ENCODE peak calls at places on chromosome 1, in ten cellular contexts. One of them, this sample, is unnamed.
A peak's percentile ranks its signal among the peaks of the same experiment; 100 is the strongest.

GRCh38 chr1:236167154-236167553 is 24.8 kb downstream of the GPR137B start:
- DNase-seq in stimulated activated CD4-positive, alpha-beta T cell treated with anti-CD3 and anti-CD28 coated beads, Interleukin-2, amount 100 ng/mL, for 48 hours: no peak
- DNase-seq in psoas muscle: no peak
- DNase-seq in RCC 7860: no peak
- DNase-seq in AG09319: no peak
- DNase-seq in tibial nerve: no peak
- DNase-seq in KG1: no peak
- DNase-seq in neural crest cell: no peak
- DNase-seq in activated CD8-positive, alpha-beta memory T cell treated with anti-CD3 and anti-CD28 coated beads, Interleukin-2, amount 50 U/mL, for 4 hours: no peak
- DNase-seq in neural progenitor cell: no peak
- DNase-seq in this sample: no peak

GRCh38 chr1:95650631-95651030 is 416.6 kb downstream of the RWDD3 start:
- DNase-seq in stimulated activated CD4-positive, alpha-beta T cell treated with anti-CD3 and anti-CD28 coated beads, Interleukin-2, amount 100 ng/mL, for 48 hours: no peak
- DNase-seq in psoas muscle: no peak
- DNase-seq in RCC 7860: no peak
- DNase-seq in AG09319: no peak
- DNase-seq in tibial nerve: no peak
- DNase-seq in KG1: no peak
- DNase-seq in neural crest cell: no peak
- DNase-seq in activated CD8-positive, alpha-beta memory T cell treated with anti-CD3 and anti-CD28 coated beads, Interleukin-2, amount 50 U/mL, for 4 hours: no peak
- DNase-seq in neural progenitor cell: no peak
- DNase-seq in this sample: no peak

GRCh38 chr1:1361982-1362423 is 3.6 kb upstream of the MXRA8 start:
- DNase-seq in stimulated activated CD4-positive, alpha-beta T cell treated with anti-CD3 and anti-CD28 coated beads, Interleukin-2, amount 100 ng/mL, for 48 hours: no peak
- DNase-seq in psoas muscle: peak; percentile 78
- DNase-seq in RCC 7860: no peak
- DNase-seq in AG09319: peak; percentile 67
- DNase-seq in tibial nerve: no peak
- DNase-seq in KG1: no peak
- DNase-seq in neural crest cell: no peak
- DNase-seq in activated CD8-positive, alpha-beta memory T cell treated with anti-CD3 and anti-CD28 coated beads, Interleukin-2, amount 50 U/mL, for 4 hours: no peak
- DNase-seq in neural progenitor cell: no peak
- DNase-seq in this sample: peak; percentile 63

GRCh38 chr1:215166886-215167285 is 84.3 kb downstream of the KCNK2 start:
- DNase-seq in stimulated activated CD4-positive, alpha-beta T cell treated with anti-CD3 and anti-CD28 coated beads, Interleukin-2, amount 100 ng/mL, for 48 hours: no peak
- DNase-seq in psoas muscle: no peak
- DNase-seq in RCC 7860: no peak
- DNase-seq in AG09319: no peak
- DNase-seq in tibial nerve: no peak
- DNase-seq in KG1: no peak
- DNase-seq in neural crest cell: no peak
- DNase-seq in activated CD8-positive, alpha-beta memory T cell treated with anti-CD3 and anti-CD28 coated beads, Interleukin-2, amount 50 U/mL, for 4 hours: no peak
- DNase-seq in neural progenitor cell: no peak
- DNase-seq in this sample: no peak

GRCh38 chr1:55010887-55011217 is 12.1 kb downstream of the BSND start:
- DNase-seq in stimulated activated CD4-positive, alpha-beta T cell treated with anti-CD3 and anti-CD28 coated beads, Interleukin-2, amount 100 ng/mL, for 48 hours: no peak
- DNase-seq in psoas muscle: no peak
- DNase-seq in RCC 7860: no peak
- DNase-seq in AG09319: no peak
- DNase-seq in tibial nerve: no peak
- DNase-seq in KG1: no peak
- DNase-seq in neural crest cell: no peak
- DNase-seq in activated CD8-positive, alpha-beta memory T cell treated with anti-CD3 and anti-CD28 coated beads, Interleukin-2, amount 50 U/mL, for 4 hours: no peak
- DNase-seq in neural progenitor cell: no peak
- DNase-seq in this sample: no peak

GRCh38 chr1:179550753-179551682 is 24.7 kb downstream of the NPHS2 start:
- DNase-seq in stimulated activated CD4-positive, alpha-beta T cell treated with anti-CD3 and anti-CD28 coated beads, Interleukin-2, amount 100 ng/mL, for 48 hours: no peak
- DNase-seq in psoas muscle: no peak
- DNase-seq in RCC 7860: peak; percentile 57
- DNase-seq in AG09319: no peak
- DNase-seq in tibial nerve: no peak
- DNase-seq in KG1: no peak
- DNase-seq in neural crest cell: no peak
- DNase-seq in activated CD8-positive, alpha-beta memory T cell treated with anti-CD3 and anti-CD28 coated beads, Interleukin-2, amount 50 U/mL, for 4 hours: no peak
- DNase-seq in neural progenitor cell: no peak
- DNase-seq in this sample: no peak

GRCh38 chr1:11473635-11474034 is 5.3 kb upstream of the DISP3 start:
- DNase-seq in stimulated activated CD4-positive, alpha-beta T cell treated with anti-CD3 and anti-CD28 coated beads, Interleukin-2, amount 100 ng/mL, for 48 hours: peak; percentile 7
- DNase-seq in psoas muscle: no peak
- DNase-seq in RCC 7860: no peak
- DNase-seq in AG09319: no peak
- DNase-seq in tibial nerve: no peak
- DNase-seq in KG1: no peak
- DNase-seq in neural crest cell: peak; percentile 62
- DNase-seq in activated CD8-positive, alpha-beta memory T cell treated with anti-CD3 and anti-CD28 coated beads, Interleukin-2, amount 50 U/mL, for 4 hours: no peak
- DNase-seq in neural progenitor cell: peak; percentile 85
- DNase-seq in this sample: no peak

GRCh38 chr1:11714831-11715574 is 20.9 kb upstream of the AGTRAP start:
- DNase-seq in stimulated activated CD4-positive, alpha-beta T cell treated with anti-CD3 and anti-CD28 coated beads, Interleukin-2, amount 100 ng/mL, for 48 hours: no peak
- DNase-seq in psoas muscle: no peak
- DNase-seq in RCC 7860: no peak
- DNase-seq in AG09319: no peak
- DNase-seq in tibial nerve: no peak
- DNase-seq in KG1: no peak
- DNase-seq in neural crest cell: no peak
- DNase-seq in activated CD8-positive, alpha-beta memory T cell treated with anti-CD3 and anti-CD28 coated beads, Interleukin-2, amount 50 U/mL, for 4 hours: no peak
- DNase-seq in neural progenitor cell: no peak
- DNase-seq in this sample: no peak

GRCh38 chr1:243903904-243904303 is 53.9 kb upstream of the AKT3 start:
- DNase-seq in stimulated activated CD4-positive, alpha-beta T cell treated with anti-CD3 and anti-CD28 coated beads, Interleukin-2, amount 100 ng/mL, for 48 hours: no peak
- DNase-seq in psoas muscle: no peak
- DNase-seq in RCC 7860: no peak
- DNase-seq in AG09319: no peak
- DNase-seq in tibial nerve: no peak
- DNase-seq in KG1: no peak
- DNase-seq in neural crest cell: no peak
- DNase-seq in activated CD8-positive, alpha-beta memory T cell treated with anti-CD3 and anti-CD28 coated beads, Interleukin-2, amount 50 U/mL, for 4 hours: no peak
- DNase-seq in neural progenitor cell: peak; percentile 23
- DNase-seq in this sample: no peak

GRCh38 chr1:220076861-220077762 is 12.5 kb downstream of the BPNT1 start:
- DNase-seq in stimulated activated CD4-positive, alpha-beta T cell treated with anti-CD3 and anti-CD28 coated beads, Interleukin-2, amount 100 ng/mL, for 48 hours: no peak
- DNase-seq in psoas muscle: no peak
- DNase-seq in RCC 7860: no peak
- DNase-seq in AG09319: no peak
- DNase-seq in tibial nerve: no peak
- DNase-seq in KG1: no peak
- DNase-seq in neural crest cell: no peak
- DNase-seq in activated CD8-positive, alpha-beta memory T cell treated with anti-CD3 and anti-CD28 coated beads, Interleukin-2, amount 50 U/mL, for 4 hours: no peak
- DNase-seq in neural progenitor cell: no peak
- DNase-seq in this sample: no peak

GRCh38 chr1:221274373-221274772 is 395.1 kb downstream of the HLX start:
- DNase-seq in stimulated activated CD4-positive, alpha-beta T cell treated with anti-CD3 and anti-CD28 coated beads, Interleukin-2, amount 100 ng/mL, for 48 hours: no peak
- DNase-seq in psoas muscle: no peak
- DNase-seq in RCC 7860: no peak
- DNase-seq in AG09319: no peak
- DNase-seq in tibial nerve: no peak
- DNase-seq in KG1: no peak
- DNase-seq in neural crest cell: no peak
- DNase-seq in activated CD8-positive, alpha-beta memory T cell treated with anti-CD3 and anti-CD28 coated beads, Interleukin-2, amount 50 U/mL, for 4 hours: no peak
- DNase-seq in neural progenitor cell: peak; percentile 72
- DNase-seq in this sample: no peak

GRCh38 chr1:105636052-105636451 is 1420.4 kb upstream of the PRMT6 start:
- DNase-seq in stimulated activated CD4-positive, alpha-beta T cell treated with anti-CD3 and anti-CD28 coated beads, Interleukin-2, amount 100 ng/mL, for 48 hours: no peak
- DNase-seq in psoas muscle: no peak
- DNase-seq in RCC 7860: no peak
- DNase-seq in AG09319: no peak
- DNase-seq in tibial nerve: no peak
- DNase-seq in KG1: no peak
- DNase-seq in neural crest cell: no peak
- DNase-seq in activated CD8-positive, alpha-beta memory T cell treated with anti-CD3 and anti-CD28 coated beads, Interleukin-2, amount 50 U/mL, for 4 hours: no peak
- DNase-seq in neural progenitor cell: peak; percentile 13
- DNase-seq in this sample: no peak

GRCh38 chr1:4307468-4307845 is 347.0 kb upstream of the AJAP1 start:
- DNase-seq in stimulated activated CD4-positive, alpha-beta T cell treated with anti-CD3 and anti-CD28 coated beads, Interleukin-2, amount 100 ng/mL, for 48 hours: no peak
- DNase-seq in psoas muscle: no peak
- DNase-seq in RCC 7860: no peak
- DNase-seq in AG09319: no peak
- DNase-seq in tibial nerve: no peak
- DNase-seq in KG1: no peak
- DNase-seq in neural crest cell: no peak
- DNase-seq in activated CD8-positive, alpha-beta memory T cell treated with anti-CD3 and anti-CD28 coated beads, Interleukin-2, amount 50 U/mL, for 4 hours: no peak
- DNase-seq in neural progenitor cell: no peak
- DNase-seq in this sample: no peak

GRCh38 chr1:229046251-229046853 is 224.6 kb upstream of the RAB4A start:
- DNase-seq in stimulated activated CD4-positive, alpha-beta T cell treated with anti-CD3 and anti-CD28 coated beads, Interleukin-2, amount 100 ng/mL, for 48 hours: no peak
- DNase-seq in psoas muscle: no peak
- DNase-seq in RCC 7860: no peak
- DNase-seq in AG09319: no peak
- DNase-seq in tibial nerve: no peak
- DNase-seq in KG1: no peak
- DNase-seq in neural crest cell: no peak
- DNase-seq in activated CD8-positive, alpha-beta memory T cell treated with anti-CD3 and anti-CD28 coated beads, Interleukin-2, amount 50 U/mL, for 4 hours: no peak
- DNase-seq in neural progenitor cell: no peak
- DNase-seq in this sample: no peak

GRCh38 chr1:9630331-9631081 is 21.0 kb upstream of the PIK3CD start:
- DNase-seq in stimulated activated CD4-positive, alpha-beta T cell treated with anti-CD3 and anti-CD28 coated beads, Interleukin-2, amount 100 ng/mL, for 48 hours: no peak
- DNase-seq in psoas muscle: no peak
- DNase-seq in RCC 7860: no peak
- DNase-seq in AG09319: no peak
- DNase-seq in tibial nerve: no peak
- DNase-seq in KG1: no peak
- DNase-seq in neural crest cell: no peak
- DNase-seq in activated CD8-positive, alpha-beta memory T cell treated with anti-CD3 and anti-CD28 coated beads, Interleukin-2, amount 50 U/mL, for 4 hours: no peak
- DNase-seq in neural progenitor cell: no peak
- DNase-seq in this sample: no peak

GRCh38 chr1:156291226-156292061 is 4.0 kb downstream of the GLMP start:
- DNase-seq in stimulated activated CD4-positive, alpha-beta T cell treated with anti-CD3 and anti-CD28 coated beads, Interleukin-2, amount 100 ng/mL, for 48 hours: no peak
- DNase-seq in psoas muscle: peak; percentile 92
- DNase-seq in RCC 7860: no peak
- DNase-seq in AG09319: peak; percentile 50
- DNase-seq in tibial nerve: peak; percentile 87
- DNase-seq in KG1: no peak
- DNase-seq in neural crest cell: peak; percentile 76
- DNase-seq in activated CD8-positive, alpha-beta memory T cell treated with anti-CD3 and anti-CD28 coated beads, Interleukin-2, amount 50 U/mL, for 4 hours: no peak
- DNase-seq in neural progenitor cell: peak; percentile 92
- DNase-seq in this sample: peak; percentile 90

GRCh38 chr1:153793973-153794615 is 18.9 kb downstream of the SLC27A3 start:
- DNase-seq in stimulated activated CD4-positive, alpha-beta T cell treated with anti-CD3 and anti-CD28 coated beads, Interleukin-2, amount 100 ng/mL, for 48 hours: no peak
- DNase-seq in psoas muscle: peak; percentile 36
- DNase-seq in RCC 7860: no peak
- DNase-seq in AG09319: no peak
- DNase-seq in tibial nerve: no peak
- DNase-seq in KG1: no peak
- DNase-seq in neural crest cell: no peak
- DNase-seq in activated CD8-positive, alpha-beta memory T cell treated with anti-CD3 and anti-CD28 coated beads, Interleukin-2, amount 50 U/mL, for 4 hours: no peak
- DNase-seq in neural progenitor cell: no peak
- DNase-seq in this sample: no peak

GRCh38 chr1:170872663-170873062 is 62.7 kb upstream of the MROH9 start:
- DNase-seq in stimulated activated CD4-positive, alpha-beta T cell treated with anti-CD3 and anti-CD28 coated beads, Interleukin-2, amount 100 ng/mL, for 48 hours: no peak
- DNase-seq in psoas muscle: no peak
- DNase-seq in RCC 7860: no peak
- DNase-seq in AG09319: no peak
- DNase-seq in tibial nerve: no peak
- DNase-seq in KG1: no peak
- DNase-seq in neural crest cell: no peak
- DNase-seq in activated CD8-positive, alpha-beta memory T cell treated with anti-CD3 and anti-CD28 coated beads, Interleukin-2, amount 50 U/mL, for 4 hours: no peak
- DNase-seq in neural progenitor cell: no peak
- DNase-seq in this sample: no peak

GRCh38 chr1:186033744-186034345 is 299.7 kb downstream of the HMCN1 start:
- DNase-seq in stimulated activated CD4-positive, alpha-beta T cell treated with anti-CD3 and anti-CD28 coated beads, Interleukin-2, amount 100 ng/mL, for 48 hours: no peak
- DNase-seq in psoas muscle: no peak
- DNase-seq in RCC 7860: peak; percentile 24
- DNase-seq in AG09319: no peak
- DNase-seq in tibial nerve: no peak
- DNase-seq in KG1: no peak
- DNase-seq in neural crest cell: no peak
- DNase-seq in activated CD8-positive, alpha-beta memory T cell treated with anti-CD3 and anti-CD28 coated beads, Interleukin-2, amount 50 U/mL, for 4 hours: no peak
- DNase-seq in neural progenitor cell: no peak
- DNase-seq in this sample: peak; percentile 14

GRCh38 chr1:208088319-208088718 is 155.9 kb downstream of the PLXNA2 start:
- DNase-seq in stimulated activated CD4-positive, alpha-beta T cell treated with anti-CD3 and anti-CD28 coated beads, Interleukin-2, amount 100 ng/mL, for 48 hours: no peak
- DNase-seq in psoas muscle: no peak
- DNase-seq in RCC 7860: no peak
- DNase-seq in AG09319: no peak
- DNase-seq in tibial nerve: no peak
- DNase-seq in KG1: no peak
- DNase-seq in neural crest cell: no peak
- DNase-seq in activated CD8-positive, alpha-beta memory T cell treated with anti-CD3 and anti-CD28 coated beads, Interleukin-2, amount 50 U/mL, for 4 hours: no peak
- DNase-seq in neural progenitor cell: no peak
- DNase-seq in this sample: no peak

GRCh38 chr1:64242895-64243756 is 39.7 kb downstream of the UBE2U start:
- DNase-seq in stimulated activated CD4-positive, alpha-beta T cell treated with anti-CD3 and anti-CD28 coated beads, Interleukin-2, amount 100 ng/mL, for 48 hours: no peak
- DNase-seq in psoas muscle: no peak
- DNase-seq in RCC 7860: peak; percentile 52
- DNase-seq in AG09319: no peak
- DNase-seq in tibial nerve: no peak
- DNase-seq in KG1: peak; percentile 29
- DNase-seq in neural crest cell: no peak
- DNase-seq in activated CD8-positive, alpha-beta memory T cell treated with anti-CD3 and anti-CD28 coated beads, Interleukin-2, amount 50 U/mL, for 4 hours: no peak
- DNase-seq in neural progenitor cell: peak; percentile 53
- DNase-seq in this sample: no peak

GRCh38 chr1:162772571-162773154 is 17.8 kb upstream of the HSD17B7 start:
- DNase-seq in stimulated activated CD4-positive, alpha-beta T cell treated with anti-CD3 and anti-CD28 coated beads, Interleukin-2, amount 100 ng/mL, for 48 hours: no peak
- DNase-seq in psoas muscle: no peak
- DNase-seq in RCC 7860: no peak
- DNase-seq in AG09319: no peak
- DNase-seq in tibial nerve: no peak
- DNase-seq in KG1: no peak
- DNase-seq in neural crest cell: no peak
- DNase-seq in activated CD8-positive, alpha-beta memory T cell treated with anti-CD3 and anti-CD28 coated beads, Interleukin-2, amount 50 U/mL, for 4 hours: no peak
- DNase-seq in neural progenitor cell: no peak
- DNase-seq in this sample: no peak

GRCh38 chr1:91066545-91066944 is 44.7 kb upstream of the ZNF644 start:
- DNase-seq in stimulated activated CD4-positive, alpha-beta T cell treated with anti-CD3 and anti-CD28 coated beads, Interleukin-2, amount 100 ng/mL, for 48 hours: no peak
- DNase-seq in psoas muscle: no peak
- DNase-seq in RCC 7860: no peak
- DNase-seq in AG09319: no peak
- DNase-seq in tibial nerve: no peak
- DNase-seq in KG1: no peak
- DNase-seq in neural crest cell: no peak
- DNase-seq in activated CD8-positive, alpha-beta memory T cell treated with anti-CD3 and anti-CD28 coated beads, Interleukin-2, amount 50 U/mL, for 4 hours: no peak
- DNase-seq in neural progenitor cell: no peak
- DNase-seq in this sample: no peak

GRCh38 chr1:217431395-217431794 is 199.5 kb downstream of the GPATCH2 start:
- DNase-seq in stimulated activated CD4-positive, alpha-beta T cell treated with anti-CD3 and anti-CD28 coated beads, Interleukin-2, amount 100 ng/mL, for 48 hours: no peak
- DNase-seq in psoas muscle: no peak
- DNase-seq in RCC 7860: no peak
- DNase-seq in AG09319: no peak
- DNase-seq in tibial nerve: no peak
- DNase-seq in KG1: no peak
- DNase-seq in neural crest cell: no peak
- DNase-seq in activated CD8-positive, alpha-beta memory T cell treated with anti-CD3 and anti-CD28 coated beads, Interleukin-2, amount 50 U/mL, for 4 hours: no peak
- DNase-seq in neural progenitor cell: no peak
- DNase-seq in this sample: no peak

GRCh38 chr1:107315652-107316051 is 174.8 kb downstream of the NTNG1 start:
- DNase-seq in stimulated activated CD4-positive, alpha-beta T cell treated with anti-CD3 and anti-CD28 coated beads, Interleukin-2, amount 100 ng/mL, for 48 hours: no peak
- DNase-seq in psoas muscle: no peak
- DNase-seq in RCC 7860: no peak
- DNase-seq in AG09319: no peak
- DNase-seq in tibial nerve: no peak
- DNase-seq in KG1: no peak
- DNase-seq in neural crest cell: no peak
- DNase-seq in activated CD8-positive, alpha-beta memory T cell treated with anti-CD3 and anti-CD28 coated beads, Interleukin-2, amount 50 U/mL, for 4 hours: no peak
- DNase-seq in neural progenitor cell: no peak
- DNase-seq in this sample: no peak

GRCh38 chr1:55420021-55420420 is 204.9 kb upstream of the USP24 start:
- DNase-seq in stimulated activated CD4-positive, alpha-beta T cell treated with anti-CD3 and anti-CD28 coated beads, Interleukin-2, amount 100 ng/mL, for 48 hours: no peak
- DNase-seq in psoas muscle: no peak
- DNase-seq in RCC 7860: no peak
- DNase-seq in AG09319: no peak
- DNase-seq in tibial nerve: no peak
- DNase-seq in KG1: no peak
- DNase-seq in neural crest cell: no peak
- DNase-seq in activated CD8-positive, alpha-beta memory T cell treated with anti-CD3 and anti-CD28 coated beads, Interleukin-2, amount 50 U/mL, for 4 hours: no peak
- DNase-seq in neural progenitor cell: no peak
- DNase-seq in this sample: no peak

GRCh38 chr1:55374801-55375616 is 159.8 kb upstream of the USP24 start:
- DNase-seq in stimulated activated CD4-positive, alpha-beta T cell treated with anti-CD3 and anti-CD28 coated beads, Interleukin-2, amount 100 ng/mL, for 48 hours: no peak
- DNase-seq in psoas muscle: peak; percentile 75
- DNase-seq in RCC 7860: no peak
- DNase-seq in AG09319: no peak
- DNase-seq in tibial nerve: peak; percentile 53
- DNase-seq in KG1: no peak
- DNase-seq in neural crest cell: no peak
- DNase-seq in activated CD8-positive, alpha-beta memory T cell treated with anti-CD3 and anti-CD28 coated beads, Interleukin-2, amount 50 U/mL, for 4 hours: no peak
- DNase-seq in neural progenitor cell: no peak
- DNase-seq in this sample: no peak

GRCh38 chr1:58785424-58786058 is 1.7 kb upstream of the JUN start:
- DNase-seq in stimulated activated CD4-positive, alpha-beta T cell treated with anti-CD3 and anti-CD28 coated beads, Interleukin-2, amount 100 ng/mL, for 48 hours: peak; percentile 6
- DNase-seq in psoas muscle: peak; percentile 84
- DNase-seq in RCC 7860: peak; percentile 74
- DNase-seq in AG09319: no peak
- DNase-seq in tibial nerve: no peak
- DNase-seq in KG1: no peak
- DNase-seq in neural crest cell: peak; percentile 12
- DNase-seq in activated CD8-positive, alpha-beta memory T cell treated with anti-CD3 and anti-CD28 coated beads, Interleukin-2, amount 50 U/mL, for 4 hours: peak; percentile 34
- DNase-seq in neural progenitor cell: peak; percentile 30
- DNase-seq in this sample: peak; percentile 63